ENCODE peak calls at places on chromosome 3, in ten cellular contexts. Z, G, J, L, B, R, E, Q, H and N are unnamed samples.
A peak's percentile ranks its signal among the peaks of the same experiment; 100 is the strongest.

GRCh38 chr3:11367116-11367781 is 95.1 kb downstream of the ATG7 start:
- DNase-seq in Z (peak; percentile 46), G (no peak), J (no peak), L (peak; percentile 44), B (peak; percentile 74), R (peak; percentile 94), E (peak; percentile 41), Q (no peak), H (no peak), N (peak; percentile 59)

GRCh38 chr3:153051427-153052095 is 110.5 kb upstream of the RAP2B start:
- DNase-seq in Z (peak; percentile 93), G (no peak), J (no peak), L (no peak), B (peak; percentile 47), R (peak; percentile 73), E (no peak), Q (no peak), H (no peak), N (peak; percentile 82)

GRCh38 chr3:126937533-126938432 is 45.1 kb upstream of the PLXNA1 start:
- DNase-seq in Z (no peak), G (no peak), J (no peak), L (no peak), B (no peak), R (no peak), E (peak; percentile 62), Q (no peak), H (no peak), N (peak; percentile 33)

GRCh38 chr3:98797905-98798304 is 34.8 kb downstream of the ST3GAL6 start:
- DNase-seq in Z (no peak), G (no peak), J (no peak), L (no peak), B (no peak), R (no peak), E (no peak), Q (no peak), H (no peak), N (no peak)

GRCh38 chr3:126731044-126731443 is 27.0 kb downstream of the CHCHD6 start:
- DNase-seq in Z (no peak), G (no peak), J (peak; percentile 21), L (no peak), B (no peak), R (no peak), E (no peak), Q (no peak), H (peak; percentile 40), N (no peak)

GRCh38 chr3:105085506-105085905 is 281.2 kb upstream of the ALCAM start:
- DNase-seq in Z (no peak), G (no peak), J (no peak), L (no peak), B (no peak), R (peak; percentile 20), E (no peak), Q (no peak), H (no peak), N (no peak)

GRCh38 chr3:138195491-138195890 is 8.4 kb downstream of the ARMC8 start:
- DNase-seq in Z (no peak), G (no peak), J (no peak), L (no peak), B (no peak), R (no peak), E (no peak), Q (no peak), H (no peak), N (no peak)

GRCh38 chr3:170716172-170716800 is 130.4 kb upstream of the SLC7A14 start:
- DNase-seq in Z (no peak), G (no peak), J (no peak), L (no peak), B (no peak), R (no peak), E (no peak), Q (no peak), H (no peak), N (no peak)

GRCh38 chr3:58116985-58117384 is 93.8 kb downstream of the DNASE1L3 start:
- DNase-seq in Z (no peak), G (no peak), J (peak; percentile 17), L (no peak), B (peak; percentile 10), R (peak; percentile 15), E (no peak), Q (no peak), H (peak; percentile 6), N (no peak)

GRCh38 chr3:47440131-47440530 is 35.6 kb downstream of the SCAP start:
- DNase-seq in Z (no peak), G (no peak), J (no peak), L (peak; percentile 53), B (no peak), R (peak; percentile 47), E (no peak), Q (no peak), H (no peak), N (no peak)

GRCh38 chr3:10002951-10003350 is 16.3 kb upstream of the EMC3 start:
- DNase-seq in Z (no peak), G (no peak), J (no peak), L (no peak), B (no peak), R (no peak), E (no peak), Q (no peak), H (no peak), N (no peak)

GRCh38 chr3:41418961-41419691 is 219.8 kb downstream of the CTNNB1 start:
- DNase-seq in Z (peak; percentile 29), G (no peak), J (no peak), L (peak; percentile 38), B (peak; percentile 74), R (peak; percentile 80), E (no peak), Q (peak; percentile 52), H (no peak), N (peak; percentile 97)

GRCh38 chr3:52195823-52196331 is 2.1 kb upstream of the ALAS1 start:
- DNase-seq in Z (peak; percentile 27), G (no peak), J (no peak), L (no peak), B (no peak), R (peak; percentile 80), E (no peak), Q (no peak), H (no peak), N (no peak)

GRCh38 chr3:144287001-144287400 is 315.4 kb downstream of the DIPK2A start:
- DNase-seq in Z (no peak), G (no peak), J (no peak), L (no peak), B (no peak), R (no peak), E (no peak), Q (no peak), H (no peak), N (no peak)

GRCh38 chr3:66344846-66345578 is 124.2 kb downstream of the SLC25A26 start:
- DNase-seq in Z (no peak), G (no peak), J (no peak), L (no peak), B (no peak), R (no peak), E (no peak), Q (no peak), H (no peak), N (no peak)

GRCh38 chr3:28651159-28651558 is 302.5 kb upstream of the AZI2 start:
- DNase-seq in Z (no peak), G (no peak), J (no peak), L (no peak), B (peak; percentile 67), R (no peak), E (no peak), Q (no peak), H (no peak), N (peak; percentile 3)

GRCh38 chr3:19221081-19221480 is 72.8 kb downstream of the KCNH8 start:
- DNase-seq in Z (no peak), G (no peak), J (no peak), L (no peak), B (no peak), R (no peak), E (no peak), Q (no peak), H (no peak), N (no peak)

GRCh38 chr3:151976211-151977050 is 103.0 kb downstream of the SUCNR1 start:
- DNase-seq in Z (peak; percentile 96), G (no peak), J (no peak), L (no peak), B (peak; percentile 94), R (peak; percentile 90), E (no peak), Q (no peak), H (peak; percentile 17), N (peak; percentile 98)

GRCh38 chr3:52447512-52448355 is 2.8 kb upstream of the SEMA3G start:
- DNase-seq in Z (no peak), G (no peak), J (no peak), L (no peak), B (no peak), R (no peak), E (peak; percentile 15), Q (no peak), H (no peak), N (no peak)

GRCh38 chr3:149621218-149622005 is 36.4 kb downstream of the WWTR1 start:
- DNase-seq in Z (peak; percentile 82), G (no peak), J (no peak), L (peak; percentile 34), B (peak; percentile 70), R (peak; percentile 91), E (no peak), Q (peak; percentile 17), H (peak; percentile 66), N (peak; percentile 95)

GRCh38 chr3:18423401-18424212 is 1.5 kb downstream of the SATB1 start:
- DNase-seq in Z (no peak), G (peak; percentile 64), J (peak; percentile 46), L (peak; percentile 72), B (no peak), R (peak; percentile 66), E (peak; percentile 59), Q (peak; percentile 76), H (peak; percentile 77), N (peak; percentile 71)

GRCh38 chr3:71185733-71186455 is 397.6 kb downstream of the FOXP1 start:
- DNase-seq in Z (no peak), G (peak; percentile 19), J (no peak), L (no peak), B (no peak), R (peak; percentile 57), E (no peak), Q (no peak), H (no peak), N (peak; percentile 73)

GRCh38 chr3:83934208-83935150 is 1024.3 kb upstream of the CADM2 start:
- DNase-seq in Z (peak; percentile 5), G (no peak), J (no peak), L (peak; percentile 4), B (peak; percentile 26), R (peak; percentile 1), E (no peak), Q (no peak), H (peak; percentile 26), N (peak; percentile 59)

GRCh38 chr3:134649106-134649705 is 1.6 kb downstream of the KY start:
- DNase-seq in Z (no peak), G (no peak), J (no peak), L (no peak), B (no peak), R (no peak), E (no peak), Q (no peak), H (no peak), N (no peak)

GRCh38 chr3:73070675-73071575 is 9.5 kb downstream of the EBLN2 start:
- DNase-seq in Z (peak; percentile 50), G (no peak), J (no peak), L (no peak), B (peak; percentile 82), R (peak; percentile 49), E (no peak), Q (no peak), H (no peak), N (peak; percentile 75)

GRCh38 chr3:42804831-42805821 is 836 bp upstream of the HIGD1A start:
- DNase-seq in Z (no peak), G (no peak), J (no peak), L (peak; percentile 67), B (no peak), R (peak; percentile 28), E (peak; percentile 48), Q (no peak), H (no peak), N (peak; percentile 22)

GRCh38 chr3:148211725-148212124 is 486.0 kb upstream of the AGTR1 start:
- DNase-seq in Z (no peak), G (no peak), J (no peak), L (no peak), B (peak; percentile 48), R (peak; percentile 44), E (no peak), Q (no peak), H (peak; percentile 31), N (peak; percentile 63)

GRCh38 chr3:140365872-140366697 is 311.8 kb upstream of the TRIM42 start:
- DNase-seq in Z (no peak), G (no peak), J (no peak), L (no peak), B (no peak), R (no peak), E (no peak), Q (no peak), H (no peak), N (no peak)